ENCODE peak calls at places on chromosome 9, in nine cellular contexts. I is choroid plexus epithelial cell, P is left lung, H is cardiac fibroblast, Q is PC-3, N is AG09309, T is neural crest cell, L is nephron progenitor cell, B is spleen. G is an unnamed sample.

GRCh38 chr9:114317665-114318357 is 5.1 kb upstream of the ORM1 start:
- DNase-seq in I (peak), P (no peak), H (peak), Q (no peak), N (peak), T (no peak), L (no peak), B (peak), G (no peak)

GRCh38 chr9:27112235-27112634 is 3.2 kb downstream of the TEK start:
- DNase-seq in I (no peak), P (no peak), H (no peak), Q (no peak), N (no peak), T (no peak), L (no peak), B (no peak), G (no peak)

GRCh38 chr9:20784196-20784595 is 100.1 kb downstream of the FOCAD start:
- DNase-seq in I (no peak), P (no peak), H (no peak), Q (no peak), N (no peak), T (no peak), L (no peak), B (no peak), G (no peak)

GRCh38 chr9:77912895-77913693 is 118.5 kb downstream of the GNAQ start:
- DNase-seq in I (peak), P (no peak), H (peak), Q (peak), N (no peak), T (no peak), L (no peak), B (no peak), G (no peak)

GRCh38 chr9:89609426-89610006 is 4.7 kb downstream of the GADD45G start:
- DNase-seq in I (no peak), P (no peak), H (no peak), Q (no peak), N (no peak), T (no peak), L (no peak), B (no peak), G (no peak)

GRCh38 chr9:2248768-2249167 is 233.6 kb downstream of the SMARCA2 start:
- DNase-seq in I (no peak), P (no peak), H (no peak), Q (no peak), N (no peak), T (no peak), L (no peak), B (no peak), G (no peak)

GRCh38 chr9:126148994-126149393 is 177.6 kb upstream of the MVB12B start:
- DNase-seq in I (no peak), P (peak), H (no peak), Q (no peak), N (no peak), T (no peak), L (no peak), B (peak), G (peak)

GRCh38 chr9:99127372-99128132 is 22.6 kb downstream of the TGFBR1 start:
- DNase-seq in I (peak), P (no peak), H (peak), Q (peak), N (no peak), T (no peak), L (no peak), B (no peak), G (no peak)

GRCh38 chr9:129835860-129836223 is 584 bp downstream of the USP20 start:
- DNase-seq in I (no peak), P (no peak), H (no peak), Q (peak), N (no peak), T (no peak), L (no peak), B (no peak), G (no peak)

GRCh38 chr9:88534456-88535225 is at the start of gene NXNL2:
- DNase-seq in I (peak), P (peak), H (peak), Q (peak), N (no peak), T (peak), L (peak), B (peak), G (no peak)

GRCh38 chr9:135968083-135968476 is 6.9 kb upstream of the UBAC1 start:
- DNase-seq in I (peak), P (no peak), H (no peak), Q (no peak), N (no peak), T (no peak), L (no peak), B (no peak), G (no peak)

GRCh38 chr9:75906531-75906930 is 16.1 kb downstream of the PCSK5 start:
- DNase-seq in I (no peak), P (no peak), H (no peak), Q (no peak), N (no peak), T (no peak), L (no peak), B (no peak), G (no peak)

GRCh38 chr9:37325778-37326177 is 96.7 kb upstream of the GRHPR start:
- DNase-seq in I (peak), P (no peak), H (peak), Q (no peak), N (no peak), T (no peak), L (no peak), B (no peak), G (no peak)

GRCh38 chr9:120336021-120336752 is 243.8 kb downstream of the CDK5RAP2 start:
- DNase-seq in I (no peak), P (no peak), H (peak), Q (no peak), N (peak), T (no peak), L (no peak), B (no peak), G (no peak)

GRCh38 chr9:107989544-107989943 is 500.0 kb upstream of the KLF4 start:
- DNase-seq in I (peak), P (no peak), H (peak), Q (no peak), N (peak), T (no peak), L (no peak), B (no peak), G (no peak)

GRCh38 chr9:130856474-130856873 is 21.4 kb downstream of the ABL1 start:
- DNase-seq in I (no peak), P (no peak), H (no peak), Q (no peak), N (no peak), T (no peak), L (no peak), B (no peak), G (no peak)

GRCh38 chr9:130857864-130858730 is 23.0 kb downstream of the ABL1 start:
- DNase-seq in I (peak), P (no peak), H (peak), Q (peak), N (peak), T (no peak), L (no peak), B (no peak), G (no peak)

GRCh38 chr9:130852801-130853200 is 17.7 kb downstream of the ABL1 start:
- DNase-seq in I (no peak), P (no peak), H (no peak), Q (no peak), N (no peak), T (no peak), L (no peak), B (no peak), G (no peak)

GRCh38 chr9:130854086-130854485 is 19.0 kb downstream of the ABL1 start:
- DNase-seq in I (peak), P (no peak), H (no peak), Q (no peak), N (no peak), T (no peak), L (no peak), B (no peak), G (no peak)

DNA sequence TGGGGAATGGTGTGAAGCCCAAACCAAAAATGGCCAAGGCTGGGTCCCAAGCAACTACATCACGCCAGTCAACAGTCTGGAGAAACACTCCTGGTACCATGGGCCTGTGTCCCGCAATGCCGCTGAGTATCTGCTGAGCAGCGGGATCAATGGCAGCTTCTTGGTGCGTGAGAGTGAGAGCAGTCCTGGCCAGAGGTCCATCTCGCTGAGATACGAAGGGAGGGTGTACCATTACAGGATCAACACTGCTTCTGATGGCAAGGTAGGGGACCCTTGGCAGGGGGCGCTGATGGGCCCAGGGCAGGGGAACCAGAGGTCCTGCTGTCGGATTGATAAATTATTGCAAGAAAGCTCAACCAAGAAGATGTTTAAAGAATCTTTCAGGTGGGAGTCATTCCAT is 19.8 kb downstream of the ABL1 start:
- DNase-seq in I (no peak), P (no peak), H (no peak), Q (no peak), N (no peak), T (no peak), L (no peak), B (no peak), G (no peak)
- TF ChIP-seq CTCF in I (peak), P (no peak), H (no peak), Q (peak), N (peak), T (no peak), L (no peak), B (no peak), G (no peak)

GRCh38 chr9:127170049-127170448 is 47.6 kb upstream of the ANGPTL2 start:
- DNase-seq in I (no peak), P (no peak), H (no peak), Q (no peak), N (no peak), T (no peak), L (no peak), B (no peak), G (no peak)
- TF ChIP-seq CTCF in I (no peak), P (no peak), H (no peak), Q (no peak), N (no peak), T (no peak), L (no peak), B (no peak), G (peak)

DNA sequence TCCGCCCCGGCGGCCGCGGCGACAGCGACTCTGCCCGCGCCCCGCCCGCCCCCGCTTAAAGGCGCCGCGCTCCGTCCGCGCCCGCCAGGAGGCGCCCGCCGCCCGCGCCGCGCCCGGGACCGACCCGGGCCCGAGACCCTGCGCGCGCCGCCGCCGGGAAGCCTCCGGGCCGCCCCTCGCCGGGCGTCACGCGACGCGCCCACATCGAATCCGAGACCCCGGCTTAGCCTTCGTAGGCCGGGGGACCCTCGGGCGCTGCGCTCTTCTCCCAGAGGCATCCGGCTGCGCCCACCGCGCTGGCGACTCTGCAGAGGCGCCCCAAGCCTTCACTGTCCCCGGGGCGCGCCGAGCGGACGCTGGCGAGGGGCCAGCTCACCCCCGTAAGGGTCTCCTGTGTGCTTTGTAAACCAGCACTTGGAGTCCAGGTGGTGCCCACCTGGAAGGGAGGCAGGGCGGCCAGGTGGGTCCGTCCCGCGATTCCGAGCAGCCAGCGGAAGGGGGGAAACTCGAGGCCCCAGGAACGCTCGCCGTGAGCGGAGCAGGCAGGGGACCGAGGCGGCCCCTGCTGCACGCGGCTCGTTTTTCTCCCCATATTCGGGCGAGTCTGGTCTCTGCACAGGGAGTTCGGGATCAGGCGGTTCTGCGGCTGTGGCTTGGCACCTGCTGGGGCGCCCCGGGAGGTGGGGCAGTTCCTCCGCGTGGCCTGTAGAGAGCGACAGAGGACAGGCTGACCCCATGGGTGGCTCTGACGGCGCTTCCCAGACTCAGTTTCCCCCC is 432 bp upstream of the ABCA2 start:
- DNase-seq in I (peak), P (peak), H (peak), Q (peak), N (no peak), T (peak), L (peak), B (peak), G (no peak)
- TF ChIP-seq CTCF in I (peak), P (peak), H (peak), Q (no peak), N (peak), T (peak), L (no peak), B (peak), G (no peak)

GRCh38 chr9:69283003-69283402 is 42.0 kb upstream of the ENTREP1 start:
- DNase-seq in I (no peak), P (no peak), H (no peak), Q (no peak), N (no peak), T (no peak), L (no peak), B (no peak), G (no peak)
- TF ChIP-seq CTCF in I (no peak), P (no peak), H (no peak), Q (no peak), N (no peak), T (no peak), L (no peak), B (no peak), G (no peak)

GRCh38 chr9:137772281-137772873 is 105.2 kb upstream of the CACNA1B start:
- DNase-seq in I (peak), P (no peak), H (no peak), Q (no peak), N (no peak), T (no peak), L (no peak), B (peak), G (no peak)
- TF ChIP-seq CTCF in I (peak), P (no peak), H (no peak), Q (peak), N (peak), T (no peak), L (no peak), B (peak), G (peak)